ENCODE peak calls at places on chromosomes 13 and 19, in four cellular contexts. N is body of pancreas, O is fibroblast of lung, A is osteoblast. I is an unnamed sample.

GRCh38 chr13:107450931-107451330 is 764.4 kb downstream of the LIG4 start:
- DNase-seq in N (no peak), O (peak), A (peak), I (peak)

GRCh38 chr13:111630411-111630810 is 310.0 kb downstream of the TEX29 start:
- DNase-seq in N (no peak), O (no peak), A (no peak), I (no peak)

GRCh38 chr19:10516671-10517286 is 468 bp downstream of the S1PR5 start:
- DNase-seq in N (no peak), O (no peak), A (peak), I (no peak)

GRCh38 chr13:19695829-19696228 is 62.4 kb downstream of the MPHOSPH8 start:
- DNase-seq in N (no peak), O (no peak), A (no peak), I (no peak)

GRCh38 chr13:79973533-79973963 is 367.4 kb downstream of the SPRY2 start:
- DNase-seq in N (peak), O (no peak), A (peak), I (no peak)

GRCh38 chr19:46303702-46304397 is 7.0 kb downstream of the HIF3A start:
- DNase-seq in N (peak), O (no peak), A (peak), I (no peak)

GRCh38 chr13:30394798-30395191 is 27.5 kb upstream of the UBE2L5 start:
- DNase-seq in N (no peak), O (no peak), A (no peak), I (no peak)

GRCh38 chr19:40502647-40503046 is 35.8 kb downstream of the SPTBN4 start:
- DNase-seq in N (peak), O (no peak), A (peak), I (no peak)

GRCh38 chr13:48998893-48999292 is 23.2 kb downstream of the FNDC3A start:
- DNase-seq in N (no peak), O (no peak), A (no peak), I (no peak)

GRCh38 chr19:27774827-27775226 is 1438.1 kb downstream of the UQCRFS1 start:
- DNase-seq in N (no peak), O (no peak), A (no peak), I (no peak)

GRCh38 chr13:51834581-51835158 is 10.3 kb downstream of the TMEM272 start:
- DNase-seq in N (no peak), O (no peak), A (no peak), I (no peak)

GRCh38 chr13:66845393-66845792 is 384.7 kb downstream of the PCDH9 start:
- DNase-seq in N (no peak), O (no peak), A (no peak), I (no peak)

GRCh38 chr19:46975918-46976782 is 43.5 kb upstream of the NPAS1 start:
- DNase-seq in N (peak), O (peak), A (peak), I (peak)

GRCh38 chr19:3190921-3191805 is 5.4 kb downstream of the NCLN start:
- DNase-seq in N (no peak), O (no peak), A (no peak), I (no peak)

GRCh38 chr13:71880753-71881541 is 13.9 kb upstream of the DACH1 start:
- DNase-seq in N (no peak), O (peak), A (no peak), I (no peak)

GRCh38 chr13:42594577-42595571 is 20.9 kb downstream of the TNFSF11 start:
- DNase-seq in N (peak), O (peak), A (no peak), I (peak)

GRCh38 chr19:23440207-23440606 is 44.9 kb upstream of the ZNF91 start:
- DNase-seq in N (no peak), O (no peak), A (no peak), I (no peak)

GRCh38 chr19:4897146-4897545 is 5.5 kb downstream of the ARRDC5 start:
- DNase-seq in N (no peak), O (no peak), A (no peak), I (no peak)

DNA sequence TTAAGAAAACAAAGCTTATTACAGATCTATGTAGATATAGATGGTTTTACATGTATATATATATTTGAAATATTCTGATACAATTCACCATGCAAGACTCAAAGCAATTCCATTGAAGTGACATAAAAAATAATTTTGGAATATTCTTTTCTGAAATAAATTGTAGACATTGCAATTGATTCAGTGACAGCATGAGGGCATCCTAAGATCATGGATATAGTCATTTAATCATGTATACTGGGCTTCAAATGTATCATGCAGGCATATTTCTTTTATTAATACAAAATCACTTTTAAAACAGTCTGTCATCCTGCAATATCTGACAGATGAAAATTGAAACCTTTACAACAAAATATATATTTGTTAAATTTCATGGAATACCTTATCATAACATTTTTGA is 286.7 kb upstream of the SLITRK6 start:
- DNase-seq in N (no peak), O (no peak), A (no peak), I (no peak)
- TF ChIP-seq CTCF in N (no peak), O (peak), A (no peak), I (no peak)

GRCh38 chr13:110628477-110628793 is 13.1 kb downstream of the NAXD start:
- DNase-seq in N (no peak), O (peak), A (peak), I (no peak)
- H3K4me3 ChIP-seq in N (no peak), O (no peak), A (no peak), I (no peak)

GRCh38 chr13:68261105-68261504 is 1031.0 kb upstream of the PCDH9 start:
- DNase-seq in N (no peak), O (no peak), A (no peak), I (no peak)
- TF ChIP-seq CTCF in N (no peak), O (no peak), A (no peak), I (no peak)

GRCh38 chr13:32811297-32811800 is 204.9 kb upstream of the KL start:
- DNase-seq in N (no peak), O (no peak), A (no peak), I (no peak)
- H3K4me3 ChIP-seq in N (no peak), O (no peak), A (peak), I (no peak)

I was measured in astrocyte of the cerebellum.